ENCODE peak calls at places on chromosomes 5 and 9, in nine cellular contexts. One of them, this sample, is unnamed.

GRCh38 chr5:88190106-88190834 is 78.4 kb downstream of the TMEM161B start:
- DNase-seq in pons: peak; percentile 59
- DNase-seq in IMR-90: no peak
- DNase-seq in NCI-H1436: no peak
- DNase-seq in stimulated activated CD4-positive, alpha-beta T cell treated with anti-CD3 and anti-CD28 coated beads, Interleukin-1b, Interleukin-23, amount 100 ng/mL, for 24 hours: peak; percentile 13
- DNase-seq in stimulated activated CD8-positive, alpha-beta memory T cell treated with anti-CD3 and anti-CD28 coated beads, Interleukin-2, amount 100 ng/mL, for 1 hour: no peak
- DNase-seq in WTC11: peak; percentile 24
- DNase-seq in uterus: no peak
- DNase-seq in ACHN: no peak
- DNase-seq in this sample: no peak

GRCh38 chr9:6068983-6069382 is 53.6 kb upstream of the RANBP6 start:
- DNase-seq in ACHN: no peak
- DNase-seq in uterus: no peak
- DNase-seq in stimulated activated CD4-positive, alpha-beta T cell treated with anti-CD3 and anti-CD28 coated beads, Interleukin-1b, Interleukin-23, amount 100 ng/mL, for 24 hours: no peak
- DNase-seq in WTC11: no peak
- DNase-seq in stimulated activated CD8-positive, alpha-beta memory T cell treated with anti-CD3 and anti-CD28 coated beads, Interleukin-2, amount 100 ng/mL, for 1 hour: no peak
- DNase-seq in pons: peak; percentile 19
- DNase-seq in IMR-90: no peak
- DNase-seq in NCI-H1436: no peak
- DNase-seq in this sample: no peak

GRCh38 chr9:111148994-111149759 is 110.9 kb upstream of the LPAR1 start:
- DNase-seq in WTC11: no peak
- DNase-seq in NCI-H1436: no peak
- DNase-seq in uterus: peak; percentile 38
- DNase-seq in stimulated activated CD8-positive, alpha-beta memory T cell treated with anti-CD3 and anti-CD28 coated beads, Interleukin-2, amount 100 ng/mL, for 1 hour: no peak
- DNase-seq in pons: no peak
- DNase-seq in stimulated activated CD4-positive, alpha-beta T cell treated with anti-CD3 and anti-CD28 coated beads, Interleukin-1b, Interleukin-23, amount 100 ng/mL, for 24 hours: no peak
- DNase-seq in ACHN: no peak
- DNase-seq in IMR-90: no peak
- DNase-seq in this sample: no peak

GRCh38 chr9:127944586-127945218 is 7.0 kb upstream of the DPM2 start:
- DNase-seq in IMR-90: no peak
- DNase-seq in uterus: no peak
- DNase-seq in NCI-H1436: no peak
- DNase-seq in ACHN: no peak
- DNase-seq in WTC11: no peak
- DNase-seq in pons: no peak
- DNase-seq in stimulated activated CD8-positive, alpha-beta memory T cell treated with anti-CD3 and anti-CD28 coated beads, Interleukin-2, amount 100 ng/mL, for 1 hour: no peak
- DNase-seq in stimulated activated CD4-positive, alpha-beta T cell treated with anti-CD3 and anti-CD28 coated beads, Interleukin-1b, Interleukin-23, amount 100 ng/mL, for 24 hours: no peak
- DNase-seq in this sample: no peak

GRCh38 chr9:37974506-37975173 is 70.7 kb upstream of the SLC25A51 start:
- DNase-seq in WTC11: no peak
- DNase-seq in pons: no peak
- DNase-seq in NCI-H1436: no peak
- DNase-seq in stimulated activated CD8-positive, alpha-beta memory T cell treated with anti-CD3 and anti-CD28 coated beads, Interleukin-2, amount 100 ng/mL, for 1 hour: no peak
- DNase-seq in ACHN: no peak
- DNase-seq in IMR-90: no peak
- DNase-seq in stimulated activated CD4-positive, alpha-beta T cell treated with anti-CD3 and anti-CD28 coated beads, Interleukin-1b, Interleukin-23, amount 100 ng/mL, for 24 hours: no peak
- DNase-seq in uterus: no peak
- DNase-seq in this sample: no peak

GRCh38 chr5:72673180-72673579 is 143.3 kb upstream of the TNPO1 start:
- DNase-seq in pons: no peak
- DNase-seq in ACHN: no peak
- DNase-seq in WTC11: no peak
- DNase-seq in stimulated activated CD4-positive, alpha-beta T cell treated with anti-CD3 and anti-CD28 coated beads, Interleukin-1b, Interleukin-23, amount 100 ng/mL, for 24 hours: no peak
- DNase-seq in uterus: no peak
- DNase-seq in IMR-90: no peak
- DNase-seq in NCI-H1436: no peak
- DNase-seq in stimulated activated CD8-positive, alpha-beta memory T cell treated with anti-CD3 and anti-CD28 coated beads, Interleukin-2, amount 100 ng/mL, for 1 hour: no peak
- DNase-seq in this sample: no peak

GRCh38 chr5:6687501-6687900 is 25.7 kb upstream of the TENT4A start:
- DNase-seq in pons: no peak
- DNase-seq in uterus: no peak
- DNase-seq in IMR-90: no peak
- DNase-seq in WTC11: no peak
- DNase-seq in NCI-H1436: no peak
- DNase-seq in stimulated activated CD8-positive, alpha-beta memory T cell treated with anti-CD3 and anti-CD28 coated beads, Interleukin-2, amount 100 ng/mL, for 1 hour: no peak
- DNase-seq in ACHN: no peak
- DNase-seq in stimulated activated CD4-positive, alpha-beta T cell treated with anti-CD3 and anti-CD28 coated beads, Interleukin-1b, Interleukin-23, amount 100 ng/mL, for 24 hours: no peak
- DNase-seq in this sample: no peak

GRCh38 chr5:95172659-95173058 is 112.2 kb downstream of the MCTP1 start:
- DNase-seq in WTC11: no peak
- DNase-seq in stimulated activated CD4-positive, alpha-beta T cell treated with anti-CD3 and anti-CD28 coated beads, Interleukin-1b, Interleukin-23, amount 100 ng/mL, for 24 hours: no peak
- DNase-seq in ACHN: no peak
- DNase-seq in uterus: no peak
- DNase-seq in NCI-H1436: no peak
- DNase-seq in pons: no peak
- DNase-seq in IMR-90: no peak
- DNase-seq in stimulated activated CD8-positive, alpha-beta memory T cell treated with anti-CD3 and anti-CD28 coated beads, Interleukin-2, amount 100 ng/mL, for 1 hour: no peak
- DNase-seq in this sample: no peak

GRCh38 chr9:76634356-76635054 is 129.7 kb upstream of the PCA3 start:
- DNase-seq in uterus: no peak
- DNase-seq in NCI-H1436: no peak
- DNase-seq in WTC11: no peak
- DNase-seq in ACHN: no peak
- DNase-seq in IMR-90: peak; percentile 81
- DNase-seq in pons: no peak
- DNase-seq in stimulated activated CD8-positive, alpha-beta memory T cell treated with anti-CD3 and anti-CD28 coated beads, Interleukin-2, amount 100 ng/mL, for 1 hour: no peak
- DNase-seq in stimulated activated CD4-positive, alpha-beta T cell treated with anti-CD3 and anti-CD28 coated beads, Interleukin-1b, Interleukin-23, amount 100 ng/mL, for 24 hours: no peak
- DNase-seq in this sample: peak; percentile 9

GRCh38 chr9:126750941-126751725 is 53.7 kb upstream of the ZBTB43 start:
- DNase-seq in stimulated activated CD4-positive, alpha-beta T cell treated with anti-CD3 and anti-CD28 coated beads, Interleukin-1b, Interleukin-23, amount 100 ng/mL, for 24 hours: no peak
- DNase-seq in stimulated activated CD8-positive, alpha-beta memory T cell treated with anti-CD3 and anti-CD28 coated beads, Interleukin-2, amount 100 ng/mL, for 1 hour: no peak
- DNase-seq in uterus: no peak
- DNase-seq in ACHN: no peak
- DNase-seq in NCI-H1436: no peak
- DNase-seq in pons: no peak
- DNase-seq in WTC11: no peak
- DNase-seq in IMR-90: no peak
- DNase-seq in this sample: no peak

GRCh38 chr9:89496645-89497044 is 1.3 kb downstream of the SEMA4D start:
- DNase-seq in ACHN: no peak
- DNase-seq in WTC11: no peak
- DNase-seq in pons: no peak
- DNase-seq in uterus: no peak
- DNase-seq in stimulated activated CD4-positive, alpha-beta T cell treated with anti-CD3 and anti-CD28 coated beads, Interleukin-1b, Interleukin-23, amount 100 ng/mL, for 24 hours: no peak
- DNase-seq in IMR-90: no peak
- DNase-seq in NCI-H1436: no peak
- DNase-seq in stimulated activated CD8-positive, alpha-beta memory T cell treated with anti-CD3 and anti-CD28 coated beads, Interleukin-2, amount 100 ng/mL, for 1 hour: no peak
- DNase-seq in this sample: no peak

GRCh38 chr9:136443087-136443486 is 3.4 kb upstream of the INPP5E start:
- DNase-seq in NCI-H1436: no peak
- DNase-seq in IMR-90: no peak
- DNase-seq in stimulated activated CD4-positive, alpha-beta T cell treated with anti-CD3 and anti-CD28 coated beads, Interleukin-1b, Interleukin-23, amount 100 ng/mL, for 24 hours: no peak
- DNase-seq in WTC11: no peak
- DNase-seq in ACHN: no peak
- DNase-seq in stimulated activated CD8-positive, alpha-beta memory T cell treated with anti-CD3 and anti-CD28 coated beads, Interleukin-2, amount 100 ng/mL, for 1 hour: no peak
- DNase-seq in pons: no peak
- DNase-seq in uterus: no peak
- DNase-seq in this sample: no peak

GRCh38 chr9:74025402-74025894 is 471.7 kb upstream of the RORB start:
- DNase-seq in NCI-H1436: no peak
- DNase-seq in IMR-90: no peak
- DNase-seq in stimulated activated CD4-positive, alpha-beta T cell treated with anti-CD3 and anti-CD28 coated beads, Interleukin-1b, Interleukin-23, amount 100 ng/mL, for 24 hours: no peak
- DNase-seq in ACHN: peak; percentile 55
- DNase-seq in uterus: no peak
- DNase-seq in pons: no peak
- DNase-seq in stimulated activated CD8-positive, alpha-beta memory T cell treated with anti-CD3 and anti-CD28 coated beads, Interleukin-2, amount 100 ng/mL, for 1 hour: no peak
- DNase-seq in WTC11: no peak
- DNase-seq in this sample: peak; percentile 56

GRCh38 chr5:138874771-138875628 is at the start of gene LRRTM2:
- DNase-seq in pons: peak; percentile 93
- DNase-seq in IMR-90: peak; percentile 98
- DNase-seq in NCI-H1436: no peak
- DNase-seq in stimulated activated CD4-positive, alpha-beta T cell treated with anti-CD3 and anti-CD28 coated beads, Interleukin-1b, Interleukin-23, amount 100 ng/mL, for 24 hours: no peak
- DNase-seq in ACHN: peak; percentile 33
- DNase-seq in stimulated activated CD8-positive, alpha-beta memory T cell treated with anti-CD3 and anti-CD28 coated beads, Interleukin-2, amount 100 ng/mL, for 1 hour: no peak
- DNase-seq in uterus: no peak
- DNase-seq in WTC11: no peak
- DNase-seq in this sample: no peak

GRCh38 chr9:133957328-133957727 is 34.8 kb downstream of the VAV2 start:
- DNase-seq in uterus: no peak
- DNase-seq in pons: no peak
- DNase-seq in WTC11: no peak
- DNase-seq in NCI-H1436: no peak
- DNase-seq in stimulated activated CD4-positive, alpha-beta T cell treated with anti-CD3 and anti-CD28 coated beads, Interleukin-1b, Interleukin-23, amount 100 ng/mL, for 24 hours: no peak
- DNase-seq in ACHN: no peak
- DNase-seq in stimulated activated CD8-positive, alpha-beta memory T cell treated with anti-CD3 and anti-CD28 coated beads, Interleukin-2, amount 100 ng/mL, for 1 hour: no peak
- DNase-seq in IMR-90: no peak
- DNase-seq in this sample: no peak

GRCh38 chr9:105969672-105970071 is 275.3 kb downstream of the TMEM38B start:
- DNase-seq in WTC11: no peak
- DNase-seq in stimulated activated CD4-positive, alpha-beta T cell treated with anti-CD3 and anti-CD28 coated beads, Interleukin-1b, Interleukin-23, amount 100 ng/mL, for 24 hours: no peak
- DNase-seq in IMR-90: no peak
- DNase-seq in NCI-H1436: no peak
- DNase-seq in stimulated activated CD8-positive, alpha-beta memory T cell treated with anti-CD3 and anti-CD28 coated beads, Interleukin-2, amount 100 ng/mL, for 1 hour: no peak
- DNase-seq in ACHN: no peak
- DNase-seq in uterus: no peak
- DNase-seq in pons: no peak
- DNase-seq in this sample: no peak

GRCh38 chr5:10747678-10748622 is 13.1 kb downstream of the DAP start:
- DNase-seq in pons: no peak
- DNase-seq in WTC11: no peak
- DNase-seq in stimulated activated CD4-positive, alpha-beta T cell treated with anti-CD3 and anti-CD28 coated beads, Interleukin-1b, Interleukin-23, amount 100 ng/mL, for 24 hours: no peak
- DNase-seq in IMR-90: no peak
- DNase-seq in stimulated activated CD8-positive, alpha-beta memory T cell treated with anti-CD3 and anti-CD28 coated beads, Interleukin-2, amount 100 ng/mL, for 1 hour: no peak
- DNase-seq in uterus: no peak
- DNase-seq in ACHN: peak; percentile 50
- DNase-seq in NCI-H1436: no peak
- DNase-seq in this sample: peak; percentile 68

GRCh38 chr9:36437790-36438189 is 37.7 kb upstream of the RNF38 start:
- DNase-seq in ACHN: no peak
- DNase-seq in stimulated activated CD8-positive, alpha-beta memory T cell treated with anti-CD3 and anti-CD28 coated beads, Interleukin-2, amount 100 ng/mL, for 1 hour: no peak
- DNase-seq in stimulated activated CD4-positive, alpha-beta T cell treated with anti-CD3 and anti-CD28 coated beads, Interleukin-1b, Interleukin-23, amount 100 ng/mL, for 24 hours: no peak
- DNase-seq in NCI-H1436: no peak
- DNase-seq in uterus: no peak
- DNase-seq in IMR-90: no peak
- DNase-seq in WTC11: no peak
- DNase-seq in pons: no peak
- DNase-seq in this sample: no peak

GRCh38 chr9:132885691-132886357 is 7.1 kb downstream of the SPACA9 start:
- DNase-seq in WTC11: no peak
- DNase-seq in pons: no peak
- DNase-seq in NCI-H1436: no peak
- DNase-seq in stimulated activated CD8-positive, alpha-beta memory T cell treated with anti-CD3 and anti-CD28 coated beads, Interleukin-2, amount 100 ng/mL, for 1 hour: no peak
- DNase-seq in uterus: no peak
- DNase-seq in ACHN: no peak
- DNase-seq in stimulated activated CD4-positive, alpha-beta T cell treated with anti-CD3 and anti-CD28 coated beads, Interleukin-1b, Interleukin-23, amount 100 ng/mL, for 24 hours: no peak
- DNase-seq in IMR-90: no peak
- DNase-seq in this sample: no peak

GRCh38 chr9:88373018-88373417 is 15.2 kb upstream of the SPIN1 start:
- DNase-seq in stimulated activated CD8-positive, alpha-beta memory T cell treated with anti-CD3 and anti-CD28 coated beads, Interleukin-2, amount 100 ng/mL, for 1 hour: no peak
- DNase-seq in pons: no peak
- DNase-seq in IMR-90: no peak
- DNase-seq in stimulated activated CD4-positive, alpha-beta T cell treated with anti-CD3 and anti-CD28 coated beads, Interleukin-1b, Interleukin-23, amount 100 ng/mL, for 24 hours: no peak
- DNase-seq in NCI-H1436: no peak
- DNase-seq in ACHN: no peak
- DNase-seq in WTC11: no peak
- DNase-seq in uterus: no peak
- DNase-seq in this sample: no peak

GRCh38 chr9:36470891-36471290 is 70.8 kb upstream of the RNF38 start:
- DNase-seq in uterus: peak; percentile 34
- DNase-seq in stimulated activated CD8-positive, alpha-beta memory T cell treated with anti-CD3 and anti-CD28 coated beads, Interleukin-2, amount 100 ng/mL, for 1 hour: peak; percentile 33
- DNase-seq in NCI-H1436: no peak
- DNase-seq in WTC11: no peak
- DNase-seq in stimulated activated CD4-positive, alpha-beta T cell treated with anti-CD3 and anti-CD28 coated beads, Interleukin-1b, Interleukin-23, amount 100 ng/mL, for 24 hours: peak; percentile 33
- DNase-seq in IMR-90: peak; percentile 71
- DNase-seq in ACHN: peak; percentile 81
- DNase-seq in pons: peak; percentile 57
- DNase-seq in this sample: peak; percentile 55

GRCh38 chr9:88460583-88461332 is 72.5 kb downstream of the SPIN1 start:
- DNase-seq in stimulated activated CD8-positive, alpha-beta memory T cell treated with anti-CD3 and anti-CD28 coated beads, Interleukin-2, amount 100 ng/mL, for 1 hour: no peak
- DNase-seq in uterus: no peak
- DNase-seq in stimulated activated CD4-positive, alpha-beta T cell treated with anti-CD3 and anti-CD28 coated beads, Interleukin-1b, Interleukin-23, amount 100 ng/mL, for 24 hours: no peak
- DNase-seq in ACHN: no peak
- DNase-seq in NCI-H1436: no peak
- DNase-seq in pons: no peak
- DNase-seq in WTC11: no peak
- DNase-seq in IMR-90: no peak
- DNase-seq in this sample: peak; percentile 18

GRCh38 chr5:68046445-68046844 is 169.1 kb upstream of the PIK3R1 start:
- DNase-seq in IMR-90: peak; percentile 98
- DNase-seq in pons: no peak
- DNase-seq in ACHN: peak; percentile 89
- DNase-seq in stimulated activated CD4-positive, alpha-beta T cell treated with anti-CD3 and anti-CD28 coated beads, Interleukin-1b, Interleukin-23, amount 100 ng/mL, for 24 hours: no peak
- DNase-seq in WTC11: no peak
- DNase-seq in NCI-H1436: no peak
- DNase-seq in uterus: no peak
- DNase-seq in stimulated activated CD8-positive, alpha-beta memory T cell treated with anti-CD3 and anti-CD28 coated beads, Interleukin-2, amount 100 ng/mL, for 1 hour: no peak
- DNase-seq in this sample: peak; percentile 87

GRCh38 chr5:122076023-122076422 is 2.0 kb downstream of the LOX start:
- DNase-seq in WTC11: no peak
- DNase-seq in stimulated activated CD8-positive, alpha-beta memory T cell treated with anti-CD3 and anti-CD28 coated beads, Interleukin-2, amount 100 ng/mL, for 1 hour: no peak
- DNase-seq in ACHN: peak; percentile 24
- DNase-seq in stimulated activated CD4-positive, alpha-beta T cell treated with anti-CD3 and anti-CD28 coated beads, Interleukin-1b, Interleukin-23, amount 100 ng/mL, for 24 hours: no peak
- DNase-seq in uterus: no peak
- DNase-seq in pons: no peak
- DNase-seq in IMR-90: no peak
- DNase-seq in NCI-H1436: no peak
- DNase-seq in this sample: no peak

GRCh38 chr9:4226331-4227250 is 73.3 kb downstream of the GLIS3 start:
- DNase-seq in stimulated activated CD4-positive, alpha-beta T cell treated with anti-CD3 and anti-CD28 coated beads, Interleukin-1b, Interleukin-23, amount 100 ng/mL, for 24 hours: no peak
- DNase-seq in IMR-90: peak; percentile 16
- DNase-seq in ACHN: no peak
- DNase-seq in NCI-H1436: no peak
- DNase-seq in WTC11: no peak
- DNase-seq in stimulated activated CD8-positive, alpha-beta memory T cell treated with anti-CD3 and anti-CD28 coated beads, Interleukin-2, amount 100 ng/mL, for 1 hour: no peak
- DNase-seq in uterus: no peak
- DNase-seq in pons: no peak
- DNase-seq in this sample: no peak

GRCh38 chr5:112386716-112387115 is 32.4 kb downstream of the EPB41L4A start:
- DNase-seq in ACHN: no peak
- DNase-seq in uterus: no peak
- DNase-seq in stimulated activated CD8-positive, alpha-beta memory T cell treated with anti-CD3 and anti-CD28 coated beads, Interleukin-2, amount 100 ng/mL, for 1 hour: no peak
- DNase-seq in pons: no peak
- DNase-seq in NCI-H1436: no peak
- DNase-seq in stimulated activated CD4-positive, alpha-beta T cell treated with anti-CD3 and anti-CD28 coated beads, Interleukin-1b, Interleukin-23, amount 100 ng/mL, for 24 hours: no peak
- DNase-seq in IMR-90: no peak
- DNase-seq in WTC11: no peak
- DNase-seq in this sample: no peak

GRCh38 chr5:91998774-91999173 is 615.7 kb upstream of the ARRDC3 start:
- DNase-seq in NCI-H1436: no peak
- DNase-seq in WTC11: peak; percentile 9
- DNase-seq in pons: no peak
- DNase-seq in stimulated activated CD4-positive, alpha-beta T cell treated with anti-CD3 and anti-CD28 coated beads, Interleukin-1b, Interleukin-23, amount 100 ng/mL, for 24 hours: no peak
- DNase-seq in stimulated activated CD8-positive, alpha-beta memory T cell treated with anti-CD3 and anti-CD28 coated beads, Interleukin-2, amount 100 ng/mL, for 1 hour: no peak
- DNase-seq in ACHN: no peak
- DNase-seq in uterus: no peak
- DNase-seq in IMR-90: no peak
- DNase-seq in this sample: no peak

GRCh38 chr9:127452481-127453092 is 1.3 kb downstream of the LRSAM1 start:
- DNase-seq in stimulated activated CD4-positive, alpha-beta T cell treated with anti-CD3 and anti-CD28 coated beads, Interleukin-1b, Interleukin-23, amount 100 ng/mL, for 24 hours: no peak
- DNase-seq in IMR-90: peak; percentile 17
- DNase-seq in pons: peak; percentile 20
- DNase-seq in stimulated activated CD8-positive, alpha-beta memory T cell treated with anti-CD3 and anti-CD28 coated beads, Interleukin-2, amount 100 ng/mL, for 1 hour: no peak
- DNase-seq in NCI-H1436: no peak
- DNase-seq in uterus: peak; percentile 31
- DNase-seq in ACHN: peak; percentile 33
- DNase-seq in WTC11: no peak
- DNase-seq in this sample: no peak

This sample was measured in RCC 7860.